ENCODE peak calls at places on chromosome 10, in ten cellular contexts. C is foreskin keratinocyte; X is hypothalamus; G is COR-L47; T is central memory CD4-positive, alpha-beta T cell; P is activated naive CD8-positive, alpha-beta T cell treated with anti-CD3 and anti-CD28 coated beads, Interleukin-2, amount 50 U/mL, for 24 hours; L is nucleus accumbens; U is Calu3; H is GM20000; F is dorsolateral prefrontal cortex. N is an unnamed sample.

GRCh38 chr10:28858641-28859040 is 181.3 kb downstream of the BAMBI start:
- DNase-seq in L (no peak), X (no peak), U (no peak), P (no peak), F (no peak), C (no peak), H (no peak), T (no peak), G (no peak), N (no peak)

GRCh38 chr10:72276421-72277339 is 3.0 kb downstream of the DDIT4 start:
- DNase-seq in H (no peak), G (no peak), F (no peak), L (no peak), P (peak), T (no peak), C (no peak), U (peak), X (peak), N (peak)

GRCh38 chr10:100743626-100744135 is 1.7 kb upstream of the PAX2 start:
- DNase-seq in L (peak), U (no peak), C (no peak), P (peak), X (peak), G (peak), F (no peak), T (peak), H (peak), N (peak)

GRCh38 chr10:24556746-24557742 is 166.6 kb downstream of the ARHGAP21 start:
- DNase-seq in U (peak), T (peak), P (no peak), X (peak), F (no peak), G (no peak), C (no peak), L (peak), H (peak), N (peak)

GRCh38 chr10:80057171-80057570 is 21.3 kb upstream of the TMEM254 start:
- DNase-seq in X (no peak), H (no peak), G (no peak), C (no peak), P (no peak), F (no peak), U (no peak), L (no peak), T (no peak), N (no peak)

GRCh38 chr10:131222986-131223385 is 88.5 kb downstream of the TCERG1L start:
- DNase-seq in G (no peak), C (no peak), P (no peak), T (no peak), H (no peak), L (no peak), U (no peak), F (no peak), X (no peak), N (no peak)

GRCh38 chr10:123502983-123503382 is 163.2 kb upstream of the GPR26 start:
- DNase-seq in C (no peak), U (no peak), L (no peak), X (no peak), T (no peak), H (peak), F (no peak), G (no peak), P (no peak), N (no peak)

GRCh38 chr10:77006836-77007511 is 630.6 kb downstream of the KCNMA1 start:
- DNase-seq in P (no peak), T (no peak), C (peak), X (no peak), F (no peak), L (no peak), H (no peak), G (no peak), U (no peak), N (no peak)

GRCh38 chr10:133045556-133046483 is 41.9 kb upstream of the ADGRA1 start:
- DNase-seq in P (no peak), C (no peak), L (no peak), F (no peak), T (no peak), U (no peak), G (no peak), X (no peak), H (no peak), N (no peak)

GRCh38 chr10:3978174-3978573 is 193.2 kb upstream of the KLF6 start:
- DNase-seq in F (no peak), X (no peak), T (no peak), U (no peak), G (no peak), P (no peak), C (no peak), L (no peak), H (no peak), N (no peak)

GRCh38 chr10:69845574-69846251 is 44.0 kb downstream of the COL13A1 start:
- DNase-seq in C (no peak), T (no peak), P (no peak), L (peak), X (no peak), F (no peak), U (peak), H (no peak), G (no peak), N (no peak)

GRCh38 chr10:125340871-125341270 is 180.5 kb upstream of the CTBP2 start:
- DNase-seq in U (no peak), P (no peak), F (no peak), X (no peak), G (no peak), T (no peak), H (no peak), L (no peak), C (no peak), N (no peak)

GRCh38 chr10:124224331-124225028 is 131.1 kb upstream of the CHST15 start:
- DNase-seq in U (no peak), C (no peak), L (peak), X (no peak), P (no peak), F (no peak), G (no peak), H (no peak), T (no peak), N (no peak)

GRCh38 chr10:100730739-100731602 is 14.4 kb upstream of the PAX2 start:
- DNase-seq in P (peak), X (no peak), F (no peak), U (no peak), H (peak), G (no peak), T (no peak), L (no peak), C (no peak), N (no peak)

GRCh38 chr10:116597543-116597942 is 6.8 kb downstream of the PNLIPRP1 start:
- DNase-seq in H (no peak), U (no peak), C (no peak), T (no peak), L (no peak), X (no peak), G (no peak), P (no peak), F (no peak), N (no peak)

GRCh38 chr10:7133958-7134357 is 276.9 kb downstream of the SFMBT2 start:
- DNase-seq in T (no peak), G (no peak), P (no peak), X (no peak), U (no peak), C (no peak), F (no peak), H (no peak), L (no peak), N (no peak)

GRCh38 chr10:117170244-117170643 is 27.0 kb upstream of the KCNK18 start:
- DNase-seq in F (no peak), X (no peak), P (no peak), G (no peak), L (no peak), H (no peak), U (no peak), C (no peak), T (no peak), N (no peak)

GRCh38 chr10:100341953-100342626 is 4.9 kb upstream of the SCD start:
- DNase-seq in P (peak), H (peak), F (no peak), U (peak), X (peak), L (peak), T (peak), C (no peak), G (no peak), N (peak)

N was measured in erythroblast.